ENCODE peak calls at places on chromosome 20, in eight cellular contexts. H, S, O, M, C, A, I and Y are unnamed samples.

GRCh38 chr20:37741055-37741454 is 47.2 kb downstream of the CTNNBL1 start:
- DNase-seq in H (no peak), S (no peak), O (no peak), M (no peak), C (peak; percentile 41), A (no peak), I (no peak), Y (no peak)

GRCh38 chr20:25257130-25257529 is 9.2 kb downstream of the PYGB start:
- DNase-seq in H (no peak), S (no peak), O (no peak), M (no peak), C (no peak), A (no peak), I (no peak), Y (no peak)

GRCh38 chr20:45919536-45919933 is 7.6 kb upstream of the PLTP start:
- DNase-seq in H (no peak), S (peak; percentile 84), O (no peak), M (no peak), C (no peak), A (no peak), I (peak; percentile 85), Y (peak; percentile 19)

GRCh38 chr20:61230-61629 is 26.2 kb upstream of the DEFB125 start:
- DNase-seq in H (no peak), S (no peak), O (no peak), M (no peak), C (no peak), A (no peak), I (no peak), Y (no peak)

GRCh38 chr20:6683346-6683977 is 84.0 kb upstream of the BMP2 start:
- DNase-seq in H (no peak), S (no peak), O (no peak), M (no peak), C (no peak), A (no peak), I (no peak), Y (no peak)

GRCh38 chr20:58619847-58620431 is 31.1 kb upstream of the STX16 start:
- DNase-seq in H (peak; percentile 38), S (no peak), O (no peak), M (peak; percentile 39), C (peak; percentile 24), A (no peak), I (no peak), Y (no peak)

GRCh38 chr20:47868744-47869143 is 83.5 kb upstream of the SULF2 start:
- DNase-seq in H (no peak), S (no peak), O (no peak), M (no peak), C (no peak), A (no peak), I (no peak), Y (no peak)

GRCh38 chr20:17612287-17612974 is 42.6 kb downstream of the DSTN start:
- DNase-seq in H (no peak), S (peak; percentile 72), O (peak; percentile 65), M (no peak), C (peak; percentile 41), A (peak; percentile 51), I (peak; percentile 47), Y (no peak)

GRCh38 chr20:9334866-9335265 is 179.5 kb upstream of the LAMP5 start:
- DNase-seq in H (no peak), S (no peak), O (no peak), M (no peak), C (no peak), A (no peak), I (no peak), Y (no peak)

GRCh38 chr20:32582659-32583580 is 2.2 kb downstream of the NOL4L start:
- DNase-seq in H (no peak), S (no peak), O (no peak), M (peak; percentile 70), C (no peak), A (peak; percentile 29), I (no peak), Y (peak; percentile 23)

GRCh38 chr20:32583581-32584045 is 1.5 kb downstream of the NOL4L start:
- DNase-seq in H (no peak), S (no peak), O (no peak), M (peak; percentile 56), C (no peak), A (peak; percentile 28), I (no peak), Y (no peak)

GRCh38 chr20:32580970-32581838 is 3.9 kb downstream of the NOL4L start:
- DNase-seq in H (no peak), S (no peak), O (no peak), M (no peak), C (no peak), A (peak; percentile 20), I (no peak), Y (no peak)

GRCh38 chr20:32580608-32580969 is 4.5 kb downstream of the NOL4L start:
- DNase-seq in H (no peak), S (no peak), O (no peak), M (no peak), C (no peak), A (no peak), I (no peak), Y (no peak)

GRCh38 chr20:32581839-32582658 is 3.1 kb downstream of the NOL4L start:
- DNase-seq in H (no peak), S (no peak), O (no peak), M (no peak), C (no peak), A (no peak), I (no peak), Y (no peak)
- H3K4me3 ChIP-seq in H (no peak overlapping the region), S (no peak overlapping the region), O (no peak overlapping the region), M (no peak overlapping the region), C (no peak overlapping the region), A (no peak overlapping the region), I (no peak overlapping the region), Y (no peak overlapping the region)

DNA sequence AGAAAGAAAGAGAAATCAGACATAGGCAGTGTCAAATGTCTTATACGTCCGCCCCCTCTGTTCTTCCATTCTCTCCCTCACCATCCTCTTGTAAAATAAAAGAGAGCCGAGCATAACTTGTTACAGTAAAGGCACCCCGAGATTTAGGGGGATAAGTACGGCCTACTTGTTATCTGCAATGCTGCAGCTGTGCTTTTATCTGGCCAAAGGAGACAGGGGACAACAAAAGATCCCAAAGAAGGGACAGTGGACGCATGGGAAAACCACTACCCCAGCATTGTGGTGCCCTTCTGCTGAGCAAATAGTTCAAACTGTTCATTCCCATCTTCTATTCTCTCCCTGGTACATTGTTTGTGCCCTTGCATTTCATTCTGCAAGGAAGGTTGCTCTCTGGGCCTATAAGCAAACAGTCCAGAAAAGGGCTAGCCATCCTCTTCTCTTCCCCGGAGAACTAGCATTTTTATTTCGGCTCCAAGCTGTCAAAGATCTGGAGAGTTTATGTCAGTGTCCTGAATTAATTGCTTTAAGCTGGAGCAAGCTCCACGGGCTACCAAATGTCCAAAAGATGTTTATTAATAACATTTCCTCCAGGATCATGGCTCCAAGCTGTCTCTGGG is 22.3 kb downstream of the FOXA2 start:
- DNase-seq in H (no peak), S (no peak), O (no peak), M (no peak), C (no peak), A (no peak), I (no peak), Y (no peak)
- H3K27me3 ChIP-seq in H (peaks cover 50% of the 10 kb centered on the region), S (no peaks in the 10 kb centered on the region), O (peaks cover 42% of the 10 kb centered on the region), M (no peaks in the 10 kb centered on the region), C (peaks cover 56% of the 10 kb centered on the region), A (peaks cover 5% of the 10 kb centered on the region), I (peaks cover 76% of the 10 kb centered on the region), Y (peaks cover 6% of the 10 kb centered on the region)

GRCh38 chr20:34404803-34405202 is 41.7 kb downstream of the ITCH start:
- DNase-seq in H (no peak), S (no peak), O (no peak), M (no peak), C (no peak), A (no peak), I (no peak), Y (no peak)

GRCh38 chr20:34415079-34415478 is 52.0 kb downstream of the ITCH start:
- DNase-seq in H (no peak), S (no peak), O (no peak), M (no peak), C (no peak), A (no peak), I (no peak), Y (no peak)

GRCh38 chr20:34407962-34408474 is 44.9 kb downstream of the ITCH start:
- DNase-seq in H (no peak), S (no peak), O (no peak), M (no peak), C (no peak), A (no peak), I (no peak), Y (no peak)

GRCh38 chr20:34412453-34412852 is 49.4 kb downstream of the ITCH start:
- DNase-seq in H (no peak), S (no peak), O (no peak), M (no peak), C (no peak), A (no peak), I (no peak), Y (no peak)

GRCh38 chr20:34410331-34410730 is 47.3 kb downstream of the ITCH start:
- DNase-seq in H (no peak), S (no peak), O (no peak), M (no peak), C (no peak), A (no peak), I (no peak), Y (no peak)
- H3K36me3 ChIP-seq in H (peaks cover 15% of the 10 kb centered on the region), S (no peaks in the 10 kb centered on the region), O (peaks cover 77% of the 10 kb centered on the region), M (peaks cover 30% of the 10 kb centered on the region), C (peaks cover 41% of the 10 kb centered on the region), A (peaks cover 14% of the 10 kb centered on the region), I (peaks cover 20% of the 10 kb centered on the region), Y (peaks cover 47% of the 10 kb centered on the region)

GRCh38 chr20:23873370-23874015 is 6.1 kb downstream of the CST5 start:
- DNase-seq in H (no peak), S (no peak), O (no peak), M (no peak), C (peak; percentile 14), A (no peak), I (no peak), Y (no peak)

GRCh38 chr20:23869520-23869919 is 10.0 kb downstream of the CST5 start:
- DNase-seq in H (no peak), S (no peak), O (no peak), M (no peak), C (no peak), A (no peak), I (no peak), Y (no peak)

GRCh38 chr20:23867152-23867776 is 12.3 kb downstream of the CST5 start:
- DNase-seq in H (no peak), S (no peak), O (no peak), M (no peak), C (no peak), A (no peak), I (no peak), Y (no peak)

GRCh38 chr20:23870461-23870860 is 9.1 kb downstream of the CST5 start:
- DNase-seq in H (no peak), S (no peak), O (no peak), M (no peak), C (no peak), A (no peak), I (no peak), Y (no peak)

DNA sequence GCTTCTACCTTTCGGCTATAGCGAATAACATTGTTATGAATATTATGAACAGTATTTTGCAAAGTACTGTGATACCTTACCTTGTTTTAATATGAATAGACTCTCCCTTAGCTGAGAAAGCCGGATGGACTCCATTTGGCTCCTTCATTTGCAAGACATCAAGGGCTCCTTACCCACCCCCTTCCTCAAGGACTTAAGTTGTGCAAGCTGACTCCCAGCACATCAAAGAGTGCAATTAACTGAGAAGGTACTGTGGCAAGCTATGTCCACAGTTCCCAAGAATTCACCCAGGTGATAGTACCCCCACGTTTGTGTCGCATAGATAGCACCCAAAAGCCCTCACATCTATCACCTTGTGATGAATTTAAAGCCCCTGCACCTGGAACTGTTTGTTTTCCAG is 11.2 kb downstream of the CST5 start:
- DNase-seq in H (no peak), S (no peak), O (no peak), M (peak; percentile 67), C (no peak), A (no peak), I (no peak), Y (no peak)
- H3K4me3 ChIP-seq in H (no peak overlapping the region), S (no peak overlapping the region), O (no peak overlapping the region), M (no peak overlapping the region), C (no peak overlapping the region), A (no peak overlapping the region), I (no peak overlapping the region), Y (no peak overlapping the region)